ENCODE peak calls at places on chromosomes 11 and 22, in seven cellular contexts. O is OCI-LY7; D is stomach; X is pancreas; G is astrocyte; H is brain microvascular endothelial cell; B is CD8-positive, alpha-beta T cell. Y is an unnamed sample.

GRCh38 chr11:76622481-76623094 is 48.0 kb downstream of the LRRC32 start:
- DNase-seq in O (no peak), D (no peak), X (no peak), G (no peak), H (no peak), B (no peak), Y (no peak)

GRCh38 chr11:119615879-119616190 is 113.2 kb downstream of the NECTIN1 start:
- DNase-seq in O (no peak), D (no peak), X (no peak), G (no peak), H (no peak), B (no peak), Y (no peak)

GRCh38 chr11:130023204-130023603 is 20.6 kb upstream of the PRDM10 start:
- DNase-seq in O (peak; percentile 98), D (no peak), X (no peak), G (peak; percentile 71), H (peak; percentile 70), B (no peak), Y (no peak)

GRCh38 chr11:120243221-120243620 is 3.3 kb downstream of the POU2F3 start:
- DNase-seq in O (no peak), D (no peak), X (no peak), G (no peak), H (no peak), B (no peak), Y (no peak)

GRCh38 chr22:45525480-45525879 is 22.8 kb downstream of the FBLN1 start:
- DNase-seq in O (no peak), D (no peak), X (no peak), G (no peak), H (no peak), B (no peak), Y (no peak)

GRCh38 chr11:12731841-12732336 is 57.7 kb downstream of the TEAD1 start:
- DNase-seq in O (no peak), D (no peak), X (no peak), G (peak; percentile 78), H (peak; percentile 37), B (no peak), Y (no peak)

GRCh38 chr11:68763181-68763721 is 11.9 kb upstream of the TESMIN start:
- DNase-seq in O (no peak), D (no peak), X (no peak), G (no peak), H (no peak), B (no peak), Y (no peak)

GRCh38 chr11:82711648-82712047 is 22.0 kb downstream of the FAM181B start:
- DNase-seq in O (no peak), D (no peak), X (no peak), G (no peak), H (no peak), B (no peak), Y (no peak)

GRCh38 chr11:70763606-70764005 is 365.3 kb downstream of the CTTN start:
- DNase-seq in O (no peak), D (no peak), X (no peak), G (no peak), H (no peak), B (no peak), Y (no peak)

DNA sequence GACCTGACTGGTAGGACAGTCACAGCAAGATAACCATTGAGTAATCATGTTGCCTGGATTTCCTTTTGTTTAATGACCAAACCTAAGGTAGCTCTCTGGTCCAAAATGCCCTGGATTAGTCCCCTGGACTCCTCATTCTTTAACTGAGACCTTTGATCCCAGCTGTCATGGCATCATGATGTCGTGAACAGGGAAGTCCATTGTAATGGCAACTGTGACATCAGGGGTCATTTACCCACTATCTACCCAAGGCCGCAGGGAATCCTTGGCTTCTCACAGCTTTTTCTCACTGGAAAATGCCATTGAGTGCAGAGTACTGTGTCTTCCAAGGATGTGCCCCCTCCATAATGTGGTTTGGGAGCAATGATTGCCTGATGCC is 29.1 kb upstream of the IGLL5 start:
- DNase-seq in O (no peak), D (no peak), X (no peak), G (no peak), H (no peak), B (no peak), Y (no peak)
- H3K27ac ChIP-seq in O (peak overlapping the region; percentile 21), D (no peak overlapping the region), X (no peak overlapping the region), G (no peak overlapping the region), H (peak overlapping the region; percentile 20), B (no peak overlapping the region), Y (no peak overlapping the region)

DNA sequence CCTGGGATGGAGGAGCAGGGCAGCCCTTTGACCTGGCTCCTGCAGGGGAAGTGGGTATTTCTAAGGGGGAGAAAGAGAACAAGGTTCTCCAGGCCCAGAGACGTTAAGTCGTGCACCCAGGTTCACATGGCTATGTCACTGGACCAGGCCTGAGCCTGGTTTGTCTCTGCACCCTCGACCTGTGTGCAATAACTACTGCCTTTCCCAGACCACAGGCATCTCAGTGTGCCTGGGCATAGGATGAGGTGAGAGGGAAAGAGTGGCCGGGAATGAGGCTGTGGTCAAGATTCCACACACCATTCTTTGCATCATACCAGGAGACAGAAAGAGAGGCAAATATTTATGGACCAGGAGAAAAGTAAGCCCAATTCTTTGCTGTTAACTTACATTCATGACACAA is 66.8 kb downstream of the PRR5L start:
- DNase-seq in O (no peak), D (no peak), X (no peak), G (peak; percentile 94), H (peak; percentile 69), B (no peak), Y (no peak)
- H3K27ac ChIP-seq in O (peak overlapping the region; percentile 45), D (no peak overlapping the region), X (no peak overlapping the region), G (peak overlapping the region; percentile 87), H (peak overlapping the region; percentile 88), B (no peak overlapping the region), Y (no peak overlapping the region)

DNA sequence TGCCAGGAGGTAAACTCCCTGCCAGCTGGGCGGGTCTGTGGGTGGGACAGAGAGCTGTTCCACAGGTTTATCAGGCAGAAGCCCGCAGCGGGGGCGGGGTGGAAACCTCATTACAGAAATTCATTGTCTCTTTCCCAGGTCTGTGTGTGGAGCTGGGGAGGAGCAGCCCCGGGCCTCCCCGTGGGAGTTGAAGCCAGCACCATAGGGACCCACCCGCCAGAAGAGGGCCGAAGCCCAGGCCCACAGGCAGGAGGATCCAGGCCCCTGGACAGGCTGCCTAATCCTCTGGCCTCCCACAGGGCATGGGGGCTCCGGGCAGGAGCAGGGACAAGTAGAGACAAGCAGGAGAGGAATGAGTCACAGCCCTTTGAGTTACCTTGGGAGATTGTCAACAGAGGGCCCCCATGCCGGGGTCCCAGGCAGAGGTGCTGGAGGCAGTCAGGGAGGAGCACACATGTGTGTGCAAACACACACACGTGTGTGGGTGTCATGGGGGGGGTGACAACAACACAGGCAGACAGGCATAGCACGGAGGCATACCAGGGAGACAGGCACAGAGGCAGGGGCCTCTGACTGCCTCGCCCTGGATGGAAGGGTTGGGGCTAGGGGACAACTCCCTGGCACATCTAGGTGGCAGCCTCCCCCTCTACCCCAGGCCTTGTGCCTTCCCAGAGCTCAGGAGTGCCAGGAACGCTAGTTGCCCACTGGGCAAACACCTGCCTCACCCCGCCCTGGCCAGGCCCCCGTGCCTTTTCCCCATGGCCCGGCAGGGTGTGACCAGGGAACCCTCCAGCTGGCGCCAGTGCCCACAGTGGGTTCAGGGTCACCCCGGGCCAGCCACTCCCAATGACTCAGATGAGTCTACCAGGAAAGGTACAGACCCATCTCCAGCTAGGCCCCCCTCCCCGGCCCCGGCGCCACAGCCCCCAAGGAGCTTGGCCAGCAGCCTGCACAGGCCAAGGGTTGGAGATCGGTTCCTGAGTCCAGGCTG is 1.3 kb downstream of the CDC42BPG start:
- DNase-seq in O (no peak), D (peak; percentile 82), X (peak; percentile 92), G (no peak), H (no peak), B (no peak), Y (no peak)
- H3K27ac ChIP-seq in O (no peak overlapping the region), D (peak overlapping the region; percentile 83), X (peak overlapping the region; percentile 80), G (no peak overlapping the region), H (no peak overlapping the region), B (no peak overlapping the region), Y (no peak overlapping the region)

GRCh38 chr11:9138612-9139579 is 47.5 kb upstream of the SCUBE2 start:
- DNase-seq in O (no peak), D (peak; percentile 54), X (peak; percentile 73), G (peak; percentile 89), H (peak; percentile 82), B (no peak), Y (no peak)

GRCh38 chr11:9138133-9138453 is 46.7 kb upstream of the SCUBE2 start:
- DNase-seq in O (no peak), D (no peak), X (no peak), G (no peak), H (no peak), B (no peak), Y (no peak)

GRCh38 chr11:9142732-9143131 is 51.3 kb upstream of the SCUBE2 start:
- DNase-seq in O (no peak), D (no peak), X (no peak), G (no peak), H (no peak), B (no peak), Y (peak; percentile 47)

GRCh38 chr11:9137293-9138132 is 46.1 kb upstream of the SCUBE2 start:
- DNase-seq in O (peak; percentile 55), D (peak; percentile 84), X (peak; percentile 72), G (peak; percentile 34), H (peak; percentile 76), B (peak; percentile 45), Y (peak; percentile 73)

DNA sequence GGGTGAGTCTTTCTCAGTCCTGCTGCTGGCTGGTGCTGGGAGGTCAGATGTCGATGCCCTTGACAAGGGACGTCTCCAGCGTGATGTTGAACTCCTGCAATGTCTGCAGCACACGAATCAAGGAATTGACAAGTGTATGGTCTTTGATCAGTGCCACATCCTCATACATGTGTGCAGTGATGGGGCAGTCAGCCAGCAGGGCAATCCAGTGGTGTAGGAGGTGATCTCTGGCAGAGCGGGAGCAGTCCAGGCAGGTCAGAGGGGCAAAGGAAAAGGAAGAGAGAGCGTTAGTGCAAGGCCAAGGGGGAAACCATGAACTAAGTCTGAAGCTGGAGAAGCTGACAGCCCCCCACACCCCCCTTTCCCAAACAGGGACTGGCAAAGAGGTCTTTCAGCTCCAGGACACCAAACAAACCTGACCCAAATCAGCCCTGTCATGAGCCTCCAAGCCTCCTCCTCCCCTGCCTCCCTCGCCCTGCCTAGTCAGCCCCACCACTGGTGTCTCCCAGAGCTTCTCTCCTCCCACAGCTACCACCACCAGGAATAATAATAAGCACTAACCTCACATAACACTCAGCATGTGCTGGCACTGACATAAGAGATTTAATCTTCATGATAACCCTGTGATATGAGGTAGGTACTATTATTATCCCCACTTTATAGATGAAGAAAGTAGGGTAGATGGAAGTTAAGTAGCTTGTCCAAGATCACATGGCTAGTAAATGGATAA is 48.4 kb upstream of the SCUBE2 start:
- DNase-seq in O (no peak), D (no peak), X (no peak), G (no peak), H (no peak), B (no peak), Y (no peak)
- H3K27ac ChIP-seq in O (no peak overlapping the region), D (peak overlapping the region; percentile 78), X (peak overlapping the region; percentile 22), G (peak overlapping the region; percentile 19), H (no peak overlapping the region), B (no peak overlapping the region), Y (peak overlapping the region; percentile 19)

GRCh38 chr22:25110846-25111578 is 88.6 kb upstream of the CRYBB3 start:
- DNase-seq in O (no peak), D (peak; percentile 76), X (peak; percentile 78), G (peak; percentile 72), H (peak; percentile 80), B (peak; percentile 71), Y (peak; percentile 48)
- H3K27ac ChIP-seq in O (no peak overlapping the region), D (peak overlapping the region; percentile 86), X (peak overlapping the region; percentile 85), G (peak overlapping the region; percentile 70), H (peak overlapping the region; percentile 18), B (peak overlapping the region; percentile 10), Y (peak overlapping the region; percentile 87)

GRCh38 chr11:33941637-33942160 is 49.8 kb upstream of the LMO2 start:
- DNase-seq in O (no peak), D (no peak), X (no peak), G (peak; percentile 62), H (peak; percentile 85), B (no peak), Y (no peak)
- H3K27ac ChIP-seq in O (no peak overlapping the region), D (no peak overlapping the region), X (no peak overlapping the region), G (peak overlapping the region; percentile 62), H (peak overlapping the region; percentile 94), B (no peak overlapping the region), Y (peak overlapping the region; percentile 37)

GRCh38 chr11:126319374-126319740 is 15.5 kb downstream of the DCPS start:
- DNase-seq in O (no peak), D (no peak), X (no peak), G (no peak), H (no peak), B (no peak), Y (no peak)
- H3K27ac ChIP-seq in O (no peak overlapping the region), D (peak overlapping the region; percentile 77), X (no peak overlapping the region), G (peak overlapping the region; percentile 89), H (peak overlapping the region; percentile 61), B (no peak overlapping the region), Y (no peak overlapping the region)

Y was measured in caudate nucleus.